ENCODE peak calls at places on chromosome 5, in six cellular contexts. X, W, P, S, R and J are unnamed samples.

GRCh38 chr5:131258733-131259132 is 5.1 kb upstream of the CDC42SE2 start:
- DNase-seq in X (no peak), W (peak; percentile 16), P (no peak), S (no peak), R (no peak), J (no peak)

GRCh38 chr5:155727512-155728145 is 599.3 kb upstream of the SGCD start:
- DNase-seq in X (no peak), W (peak; percentile 1), P (no peak), S (no peak), R (no peak), J (no peak)

GRCh38 chr5:60334281-60334713 is 365.7 kb downstream of the DEPDC1B start:
- DNase-seq in X (no peak), W (peak; percentile 85), P (no peak), S (no peak), R (no peak), J (no peak)

GRCh38 chr5:161547573-161548471 is 1.3 kb upstream of the GABRB2 start:
- DNase-seq in X (no peak), W (no peak), P (no peak), S (no peak), R (no peak), J (no peak)

GRCh38 chr5:138849439-138849838 is 25.7 kb downstream of the LRRTM2 start:
- DNase-seq in X (no peak), W (peak; percentile 52), P (no peak), S (no peak), R (no peak), J (no peak)

GRCh38 chr5:138544171-138545134 is 1.4 kb upstream of the ETF1 start:
- DNase-seq in X (no peak), W (peak; percentile 42), P (no peak), S (no peak), R (no peak), J (no peak)

GRCh38 chr5:113219695-113220094 is 215.1 kb downstream of the TSSK1B start:
- DNase-seq in X (no peak), W (no peak), P (no peak), S (no peak), R (no peak), J (no peak)

GRCh38 chr5:28084069-28084468 is 1045.7 kb upstream of the CDH9 start:
- DNase-seq in X (no peak), W (no peak), P (no peak), S (no peak), R (no peak), J (no peak)

GRCh38 chr5:45113726-45114125 is 305.0 kb downstream of the MRPS30 start:
- DNase-seq in X (no peak), W (peak; percentile 0), P (no peak), S (no peak), R (no peak), J (no peak)

GRCh38 chr5:120164037-120164436 is 300.1 kb upstream of the PRR16 start:
- DNase-seq in X (no peak), W (no peak), P (no peak), S (no peak), R (no peak), J (no peak)

GRCh38 chr5:41093803-41094202 is 22.7 kb upstream of the MROH2B start:
- DNase-seq in X (no peak), W (peak; percentile 11), P (no peak), S (no peak), R (no peak), J (no peak)

GRCh38 chr5:169910393-169910792 is 69.9 kb downstream of the INSYN2B start:
- DNase-seq in X (no peak), W (no peak), P (no peak), S (no peak), R (no peak), J (no peak)

GRCh38 chr5:133916914-133917313 is 51.5 kb downstream of the C5orf15 start:
- DNase-seq in X (no peak), W (no peak), P (no peak), S (no peak), R (no peak), J (no peak)

GRCh38 chr5:179060116-179061008 is at the start of gene ZNF354C:
- DNase-seq in X (peak; percentile 77), W (peak; percentile 91), P (peak; percentile 78), S (peak; percentile 93), R (peak; percentile 90), J (no peak)

GRCh38 chr5:55691265-55692105 is 20.6 kb downstream of the SLC38A9 start:
- DNase-seq in X (no peak), W (peak; percentile 37), P (no peak), S (no peak), R (peak; percentile 61), J (no peak)

GRCh38 chr5:147831465-147831864 is at the start of gene SPINK1:
- DNase-seq in X (no peak), W (no peak), P (no peak), S (peak; percentile 82), R (no peak), J (no peak)

GRCh38 chr5:156634301-156634700 is 215.8 kb upstream of the PPP1R2B start:
- DNase-seq in X (no peak), W (no peak), P (no peak), S (no peak), R (no peak), J (no peak)

GRCh38 chr5:98424681-98425454 is 348.6 kb upstream of the RGMB start:
- DNase-seq in X (no peak), W (peak; percentile 46), P (peak; percentile 25), S (no peak), R (no peak), J (no peak)

GRCh38 chr5:7754997-7755596 is 95.8 kb downstream of the CFAP90 start:
- DNase-seq in X (no peak), W (peak; percentile 39), P (no peak), S (peak; percentile 50), R (no peak), J (peak; percentile 59)

GRCh38 chr5:139676951-139677367 is 28.8 kb downstream of the CXXC5 start:
- DNase-seq in X (no peak), W (no peak), P (no peak), S (no peak), R (no peak), J (no peak)

GRCh38 chr5:139811076-139811607 is 15.5 kb downstream of the PSD2 start:
- DNase-seq in X (no peak), W (no peak), P (no peak), S (no peak), R (no peak), J (no peak)

GRCh38 chr5:151183451-151184245 is 26.1 kb upstream of the ANXA6 start:
- DNase-seq in X (no peak), W (peak; percentile 10), P (no peak), S (no peak), R (no peak), J (no peak)

GRCh38 chr5:16934669-16935068 is 1.4 kb downstream of the MYO10 start:
- DNase-seq in X (no peak), W (peak; percentile 63), P (no peak), S (no peak), R (no peak), J (no peak)

GRCh38 chr5:138109463-138110265 is 25.8 kb downstream of the WNT8A start:
- DNase-seq in X (no peak), W (peak; percentile 55), P (no peak), S (no peak), R (no peak), J (no peak)

GRCh38 chr5:32805966-32806626 is 95.0 kb downstream of the NPR3 start:
- DNase-seq in X (no peak), W (peak; percentile 77), P (no peak), S (no peak), R (no peak), J (no peak)

GRCh38 chr5:55456216-55456895 is 78.4 kb downstream of the PLPP1 start:
- DNase-seq in X (no peak), W (peak; percentile 74), P (no peak), S (no peak), R (no peak), J (peak; percentile 31)

GRCh38 chr5:10982616-10983015 is 221.6 kb upstream of the DAP start:
- DNase-seq in X (no peak), W (no peak), P (no peak), S (no peak), R (no peak), J (no peak)
- H3K27ac ChIP-seq in X (no peak overlapping the region), W (no peak overlapping the region), P (no peak overlapping the region), S (no peak overlapping the region), R (no peak overlapping the region), J (no peak overlapping the region)

DNA sequence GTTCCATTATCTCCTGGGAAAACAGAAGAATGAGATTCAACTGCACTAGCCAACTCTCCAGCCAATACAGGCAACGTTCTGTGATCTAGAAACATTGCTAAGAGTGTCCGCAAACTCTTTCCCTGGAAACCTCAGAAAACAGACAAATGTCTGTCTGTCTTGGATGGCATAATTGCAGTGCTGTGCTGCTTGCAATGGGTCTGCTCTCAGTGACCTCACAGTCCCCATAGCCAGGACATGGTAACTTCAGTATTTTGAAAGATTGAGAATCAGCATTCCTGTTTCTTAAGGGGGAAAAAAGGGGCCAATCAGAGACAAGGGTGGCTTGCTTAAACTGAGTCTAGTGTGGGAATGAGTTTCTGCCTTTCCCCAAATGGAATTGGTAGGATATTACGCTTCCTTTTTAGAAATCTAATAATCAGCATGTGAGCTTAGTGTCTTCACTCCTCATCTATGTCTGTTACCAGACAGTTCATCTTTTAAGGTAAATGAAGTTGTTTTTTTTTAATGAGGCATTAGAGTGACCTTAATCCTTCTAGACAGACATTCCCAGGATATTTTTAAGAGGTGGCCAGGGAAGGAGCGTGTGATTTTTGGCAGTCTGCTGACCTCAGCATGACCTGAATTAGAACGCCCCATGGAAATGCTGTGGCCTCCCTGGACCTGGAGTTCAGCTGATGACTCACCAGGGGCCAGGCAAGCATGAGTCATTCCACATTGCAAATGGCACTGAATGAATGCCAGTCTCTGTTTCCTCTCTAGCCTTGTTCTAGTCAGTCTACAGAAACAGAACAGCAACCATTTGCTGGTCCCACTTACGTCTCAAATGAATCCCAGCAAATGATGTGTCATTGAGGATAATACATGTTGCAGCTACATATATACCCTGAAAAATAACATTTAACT is 210.2 kb upstream of the ACTBL2 start:
- DNase-seq in X (no peak), W (peak; percentile 95), P (peak; percentile 52), S (peak; percentile 71), R (peak; percentile 84), J (peak; percentile 90)
- H3K4me3 ChIP-seq in X (no peak overlapping the region), W (no peak overlapping the region), P (peak overlapping the region; percentile 31), S (no peak overlapping the region), R (no peak overlapping the region), J (no peak overlapping the region)

DNA sequence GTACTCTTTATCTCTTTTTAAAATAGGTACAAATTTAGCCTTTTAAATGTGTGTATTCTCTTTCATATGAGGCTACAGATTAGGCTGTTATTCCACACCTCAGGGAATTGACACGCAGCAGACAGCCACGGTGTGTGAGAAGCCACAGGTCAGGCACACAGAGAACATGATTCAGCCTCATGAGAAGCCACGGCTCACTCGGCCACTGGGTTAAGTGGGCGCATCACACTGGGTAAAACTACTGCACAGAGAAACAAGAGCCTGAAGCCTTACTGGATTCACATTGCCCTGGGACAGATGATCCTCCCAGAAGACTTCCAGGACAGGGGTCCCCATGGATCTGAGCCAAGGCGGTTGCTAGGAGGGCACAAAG is 28.2 kb downstream of the LPCAT1 start:
- DNase-seq in X (no peak), W (no peak), P (no peak), S (no peak), R (no peak), J (no peak)
- H3K4me1 ChIP-seq in X (no peaks in the 10 kb centered on the region), W (no peaks in the 10 kb centered on the region), P (no peaks in the 10 kb centered on the region), S (peaks cover 2% of the 10 kb centered on the region), R (no peaks in the 10 kb centered on the region), J (no peaks in the 10 kb centered on the region)

DNA sequence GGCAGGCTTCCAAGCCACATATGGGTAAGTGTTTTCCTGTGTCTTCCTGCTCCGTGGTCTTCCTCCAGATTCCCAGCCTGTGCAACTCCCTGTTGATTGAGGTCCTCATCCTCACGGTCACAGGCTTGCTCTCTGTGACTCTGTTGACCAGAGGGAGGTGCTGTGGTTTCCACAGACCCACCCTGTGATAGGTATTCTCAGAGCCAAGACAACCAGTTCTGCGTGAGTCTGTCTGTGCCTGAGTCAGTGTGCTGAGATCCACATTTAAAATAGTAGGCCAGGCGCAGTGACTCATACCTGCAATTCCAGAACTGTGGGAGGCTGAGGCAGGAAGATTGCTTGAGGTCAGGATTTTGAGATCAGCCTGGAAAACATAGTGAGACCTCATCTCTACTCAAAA is 388.1 kb upstream of the IRX2 start:
- DNase-seq in X (no peak), W (peak; percentile 81), P (no peak), S (no peak), R (no peak), J (no peak)
- H3K27ac ChIP-seq in X (no peak overlapping the region), W (no peak overlapping the region), P (no peak overlapping the region), S (no peak overlapping the region), R (no peak overlapping the region), J (no peak overlapping the region)